ENCODE peak calls at places on chromosomes 7 and 10, in seven cellular contexts. X, O, C, W, J, Q and Z are unnamed samples.

GRCh38 chr7:115984105-115984504 is 46.5 kb downstream of the TFEC start:
- DNase-seq in X (no peak), O (no peak), C (no peak), W (no peak), J (no peak), Q (no peak), Z (no peak)

GRCh38 chr7:36790280-36790679 is 66.0 kb upstream of the AOAH start:
- DNase-seq in X (no peak), O (no peak), C (no peak), W (no peak), J (no peak), Q (no peak), Z (no peak)

GRCh38 chr7:962401-963081 is 8.1 kb upstream of the ADAP1 start:
- DNase-seq in X (no peak), O (no peak), C (no peak), W (no peak), J (no peak), Q (no peak), Z (no peak)

GRCh38 chr10:132232553-132232949 is 45.8 kb downstream of the DPYSL4 start:
- DNase-seq in X (no peak), O (no peak), C (no peak), W (no peak), J (no peak), Q (no peak), Z (peak)

GRCh38 chr7:148911626-148912025 is 27.5 kb upstream of the EZH2 start:
- DNase-seq in X (no peak), O (no peak), C (no peak), W (no peak), J (no peak), Q (no peak), Z (no peak)

GRCh38 chr7:132317856-132318255 is 258.4 kb downstream of the PLXNA4 start:
- DNase-seq in X (no peak), O (no peak), C (no peak), W (no peak), J (no peak), Q (no peak), Z (no peak)

GRCh38 chr7:16471933-16472332 is 6.4 kb upstream of the SOSTDC1 start:
- DNase-seq in X (no peak), O (no peak), C (no peak), W (no peak), J (no peak), Q (no peak), Z (peak)

GRCh38 chr10:49592726-49593563 is 17.2 kb upstream of the SLC18A3 start:
- DNase-seq in X (peak), O (peak), C (peak), W (no peak), J (peak), Q (peak), Z (peak)

GRCh38 chr7:158672975-158673374 is 31.6 kb downstream of the NCAPG2 start:
- DNase-seq in X (no peak), O (no peak), C (no peak), W (no peak), J (no peak), Q (peak), Z (no peak)

GRCh38 chr10:85319826-85320225 is 991.4 kb downstream of the CCSER2 start:
- DNase-seq in X (no peak), O (peak), C (no peak), W (no peak), J (no peak), Q (no peak), Z (peak)